ENCODE peak calls at places on chromosomes 16 and 17, in ten cellular contexts. K is endodermal cell; T is nephron progenitor cell; N is psoas muscle; Z is OCI-LY7; C is lung; W is CD8-positive, alpha-beta T cell; Y is astrocyte of the spinal cord; J is AG04450; I is spleen. B is an unnamed sample.

GRCh38 chr17:181213-182163 is at the start of gene DOC2B:
- DNase-seq in K (peak), T (peak), N (peak), Z (no peak), C (peak), W (no peak), Y (no peak), J (no peak), I (peak), B (no peak)

GRCh38 chr17:74805543-74805991 is 29.4 kb upstream of the NAT9 start:
- DNase-seq in K (no peak), T (no peak), N (no peak), Z (no peak), C (no peak), W (no peak), Y (no peak), J (no peak), I (no peak), B (no peak)

GRCh38 chr16:14378684-14379467 is 251.2 kb downstream of the PARN start:
- DNase-seq in K (no peak), T (no peak), N (peak), Z (no peak), C (no peak), W (no peak), Y (peak), J (no peak), I (no peak), B (no peak)

GRCh38 chr16:68257251-68257905 is 6.9 kb upstream of the SLC7A6 start:
- DNase-seq in K (no peak), T (no peak), N (peak), Z (peak), C (no peak), W (no peak), Y (no peak), J (no peak), I (no peak), B (no peak)

GRCh38 chr16:31461201-31461920 is 2.1 kb downstream of the ARMC5 start:
- DNase-seq in K (no peak), T (no peak), N (peak), Z (no peak), C (no peak), W (no peak), Y (no peak), J (no peak), I (peak), B (no peak)

GRCh38 chr16:30884760-30885159 is 9.1 kb downstream of the BCL7C start:
- DNase-seq in K (no peak), T (no peak), N (no peak), Z (no peak), C (no peak), W (no peak), Y (no peak), J (no peak), I (no peak), B (no peak)

GRCh38 chr17:76727745-76728456 is 1.3 kb downstream of the METTL23 start:
- DNase-seq in K (peak), T (peak), N (no peak), Z (peak), C (no peak), W (no peak), Y (no peak), J (no peak), I (no peak), B (no peak)

GRCh38 chr16:56202036-56202435 is 10.7 kb downstream of the GNAO1 start:
- DNase-seq in K (no peak), T (no peak), N (no peak), Z (no peak), C (no peak), W (no peak), Y (no peak), J (no peak), I (no peak), B (no peak)

GRCh38 chr16:28537076-28537475 is 1.7 kb downstream of the NUPR1 start:
- DNase-seq in K (no peak), T (no peak), N (no peak), Z (no peak), C (no peak), W (no peak), Y (no peak), J (no peak), I (no peak), B (no peak)

GRCh38 chr16:55943257-55943656 is 68.1 kb upstream of the CES5A start:
- DNase-seq in K (no peak), T (no peak), N (no peak), Z (no peak), C (no peak), W (no peak), Y (no peak), J (no peak), I (no peak), B (no peak)

GRCh38 chr16:47139561-47140185 is 4.1 kb downstream of the NETO2 start:
- DNase-seq in K (no peak), T (no peak), N (no peak), Z (no peak), C (no peak), W (no peak), Y (no peak), J (no peak), I (no peak), B (no peak)

GRCh38 chr16:67302076-67302475 is 22.7 kb downstream of the PLEKHG4 start:
- DNase-seq in K (peak), T (no peak), N (no peak), Z (no peak), C (no peak), W (no peak), Y (no peak), J (no peak), I (peak), B (no peak)

GRCh38 chr17:80891096-80892018 is 100.3 kb upstream of the CHMP6 start:
- DNase-seq in K (no peak), T (no peak), N (peak), Z (no peak), C (no peak), W (peak), Y (peak), J (peak), I (peak), B (peak)
- TF ChIP-seq CTCF in K (no peak), T (no peak), N (no peak), Z (peak), C (no peak), W (no peak), Y (no peak), J (no peak), I (peak), B (no peak)

GRCh38 chr17:39703913-39704312 is 4.0 kb downstream of the ERBB2 start:
- DNase-seq in K (no peak), T (no peak), N (no peak), Z (no peak), C (no peak), W (no peak), Y (no peak), J (no peak), I (no peak), B (no peak)

GRCh38 chr17:39705786-39706348 is 6.0 kb downstream of the ERBB2 start:
- DNase-seq in K (peak), T (no peak), N (no peak), Z (no peak), C (peak), W (no peak), Y (no peak), J (no peak), I (no peak), B (no peak)

GRCh38 chr17:39702901-39703893 is 3.3 kb downstream of the ERBB2 start:
- DNase-seq in K (no peak), T (no peak), N (no peak), Z (peak), C (no peak), W (no peak), Y (no peak), J (no peak), I (no peak), B (no peak)

GRCh38 chr17:39706383-39706782 is 6.5 kb downstream of the ERBB2 start:
- DNase-seq in K (no peak), T (no peak), N (no peak), Z (no peak), C (no peak), W (no peak), Y (no peak), J (no peak), I (no peak), B (no peak)

DNA sequence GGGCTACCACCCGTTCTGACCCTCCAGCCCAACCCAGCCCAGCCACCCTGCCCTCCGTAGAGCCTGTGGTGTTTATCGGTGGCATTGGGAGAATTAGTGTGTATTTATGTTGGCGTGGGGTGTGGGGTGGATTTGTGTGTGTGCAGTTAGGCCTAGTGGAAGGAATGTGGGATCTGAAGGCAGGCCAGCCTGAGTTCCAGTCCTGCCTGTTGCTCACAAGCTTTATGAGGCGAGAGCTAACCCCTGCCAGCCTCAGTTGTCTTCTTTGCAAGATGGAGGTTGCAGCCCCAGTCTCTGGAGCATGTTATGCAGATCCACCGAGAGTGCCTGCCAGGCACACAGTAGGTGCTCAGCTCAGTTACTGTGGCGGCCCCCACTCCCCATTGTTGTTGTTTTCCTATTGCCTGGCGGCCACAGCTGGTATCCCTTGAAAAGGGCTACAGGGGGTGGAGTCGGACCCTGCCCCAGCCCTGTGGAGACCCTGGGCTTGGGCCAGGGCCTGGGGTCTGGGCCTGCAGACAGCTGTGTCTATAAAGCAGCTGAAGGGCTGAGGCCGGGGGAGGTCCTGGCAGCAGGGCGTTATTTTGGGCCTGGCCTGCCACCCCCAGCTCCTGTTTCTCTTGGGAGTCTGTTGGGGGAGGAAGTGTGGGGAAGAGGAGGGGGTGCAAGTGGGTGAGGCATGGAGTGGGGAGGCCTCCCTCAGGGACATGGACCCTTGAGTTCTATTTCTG is 5.1 kb downstream of the ERBB2 start:
- DNase-seq in K (peak), T (no peak), N (no peak), Z (no peak), C (no peak), W (no peak), Y (peak), J (no peak), I (no peak), B (no peak)
- TF ChIP-seq CTCF in K (peak), T (no peak), N (peak), Z (no peak), C (no peak), W (no peak), Y (peak), J (peak), I (no peak), B (peak)

DNA sequence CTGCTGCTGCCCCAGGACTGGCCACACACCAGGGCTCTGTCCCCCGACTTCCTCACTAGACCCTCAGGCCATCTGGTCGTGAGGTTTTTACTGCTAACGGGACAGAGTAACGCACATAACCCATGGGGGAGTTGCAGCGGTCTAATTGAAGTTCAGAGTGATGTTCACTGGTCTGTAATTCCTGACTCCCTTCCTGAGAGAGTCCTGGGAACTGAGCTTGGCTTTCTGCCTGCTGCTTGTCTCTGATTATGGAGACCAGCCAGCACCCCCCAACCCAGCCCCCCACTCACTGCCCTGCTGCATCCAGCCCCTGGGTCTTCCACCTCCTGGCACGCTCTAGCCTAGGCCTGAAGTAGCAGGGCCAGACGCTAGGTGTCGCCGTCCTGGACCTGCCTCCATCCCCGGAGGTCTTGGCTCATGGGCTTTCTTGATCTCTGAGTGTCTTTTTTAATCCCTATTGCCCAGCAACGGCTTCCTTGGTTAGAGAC is 192.9 kb downstream of the CCDC182 start:
- DNase-seq in K (peak), T (peak), N (peak), Z (peak), C (no peak), W (no peak), Y (peak), J (no peak), I (peak), B (no peak)
- TF ChIP-seq CTCF in K (peak), T (peak), N (peak), Z (peak), C (no peak), W (no peak), Y (peak), J (peak), I (peak), B (peak)

DNA sequence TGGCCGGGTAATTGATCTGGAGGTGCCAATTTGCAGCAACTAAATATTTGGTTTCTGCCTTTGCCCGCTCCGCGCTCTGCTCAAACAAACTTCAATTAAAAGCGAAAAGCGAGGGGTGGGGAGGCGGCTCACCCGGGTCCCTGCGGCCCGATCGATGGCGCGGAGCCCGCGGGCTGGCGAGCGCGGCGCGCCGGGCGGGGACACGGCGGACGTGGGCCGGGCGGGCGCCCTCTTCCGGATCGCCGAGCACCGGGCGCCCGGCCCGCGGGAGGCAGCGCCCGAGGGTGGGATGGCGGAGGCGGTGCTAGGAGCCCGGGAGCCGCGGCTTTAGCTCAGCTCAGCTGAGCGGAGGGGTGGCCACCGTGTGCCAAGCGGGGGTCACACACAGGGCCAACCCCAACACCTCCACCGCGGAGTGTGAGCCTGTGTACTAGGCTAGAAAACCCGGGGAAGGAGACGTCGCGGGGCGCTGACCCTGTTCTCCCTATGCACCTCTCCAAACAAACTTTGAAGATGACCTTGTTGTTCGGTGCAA is 32.2 kb downstream of the DCAKD start:
- DNase-seq in K (peak), T (peak), N (peak), Z (peak), C (no peak), W (peak), Y (no peak), J (no peak), I (peak), B (no peak)
- TF ChIP-seq CTCF in K (peak), T (no peak), N (peak), Z (peak), C (peak), W (no peak), Y (peak), J (peak), I (peak), B (peak)

GRCh38 chr16:21656795-21657768 is 4.7 kb upstream of the IGSF6 start:
- DNase-seq in K (peak), T (peak), N (no peak), Z (peak), C (no peak), W (no peak), Y (peak), J (no peak), I (no peak), B (no peak)
- TF ChIP-seq CTCF in K (peak), T (peak), N (peak), Z (peak), C (peak), W (peak), Y (peak), J (peak), I (peak), B (peak)

DNA sequence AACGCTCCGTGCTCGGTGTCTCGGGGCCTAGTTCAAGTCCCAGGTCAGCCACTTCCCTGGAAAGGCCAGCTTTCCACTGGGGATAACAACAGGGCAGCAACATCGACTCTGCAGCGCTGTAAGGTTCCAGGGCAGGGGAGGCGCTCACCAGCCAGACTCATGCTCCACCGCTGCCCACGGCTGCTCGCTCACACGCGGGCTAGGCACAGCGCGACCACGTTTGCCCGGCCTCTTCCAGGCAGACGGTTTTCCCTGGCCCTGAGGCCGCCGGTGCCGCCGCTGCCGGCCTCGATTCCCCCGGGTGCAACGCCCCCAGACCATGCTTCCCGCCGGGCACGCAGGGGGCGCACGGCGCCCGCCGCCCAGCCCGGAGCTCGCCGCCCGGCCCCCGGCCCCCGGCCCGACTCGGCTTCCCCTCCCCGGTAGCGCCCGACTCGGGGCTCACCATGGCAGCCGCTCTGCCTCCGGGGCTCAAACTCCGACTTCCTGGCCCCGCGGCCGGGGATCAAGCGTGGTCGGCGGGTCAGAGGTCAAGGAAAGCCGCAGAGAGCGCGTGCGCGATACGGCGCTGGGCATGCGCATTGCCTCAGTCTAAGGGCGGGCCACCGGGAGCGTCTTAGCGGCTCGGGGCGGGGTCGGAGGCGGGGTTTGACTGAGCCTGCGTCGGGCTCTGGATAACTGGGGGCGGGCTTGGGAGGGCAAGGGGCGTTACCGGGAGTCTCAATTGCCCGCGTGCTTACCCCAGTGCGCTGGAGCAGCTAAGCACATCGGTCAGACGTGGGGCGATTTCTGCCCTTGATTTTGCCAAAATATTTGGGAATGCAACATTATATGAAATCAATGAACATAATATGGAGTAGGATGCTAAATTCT is at the start of gene PAM16:
- DNase-seq in K (peak), T (peak), N (peak), Z (peak), C (peak), W (peak), Y (peak), J (peak), I (peak), B (peak)
- TF ChIP-seq CTCF in K (no peak), T (no peak), N (peak), Z (peak), C (no peak), W (no peak), Y (no peak), J (peak), I (no peak), B (no peak)

DNA sequence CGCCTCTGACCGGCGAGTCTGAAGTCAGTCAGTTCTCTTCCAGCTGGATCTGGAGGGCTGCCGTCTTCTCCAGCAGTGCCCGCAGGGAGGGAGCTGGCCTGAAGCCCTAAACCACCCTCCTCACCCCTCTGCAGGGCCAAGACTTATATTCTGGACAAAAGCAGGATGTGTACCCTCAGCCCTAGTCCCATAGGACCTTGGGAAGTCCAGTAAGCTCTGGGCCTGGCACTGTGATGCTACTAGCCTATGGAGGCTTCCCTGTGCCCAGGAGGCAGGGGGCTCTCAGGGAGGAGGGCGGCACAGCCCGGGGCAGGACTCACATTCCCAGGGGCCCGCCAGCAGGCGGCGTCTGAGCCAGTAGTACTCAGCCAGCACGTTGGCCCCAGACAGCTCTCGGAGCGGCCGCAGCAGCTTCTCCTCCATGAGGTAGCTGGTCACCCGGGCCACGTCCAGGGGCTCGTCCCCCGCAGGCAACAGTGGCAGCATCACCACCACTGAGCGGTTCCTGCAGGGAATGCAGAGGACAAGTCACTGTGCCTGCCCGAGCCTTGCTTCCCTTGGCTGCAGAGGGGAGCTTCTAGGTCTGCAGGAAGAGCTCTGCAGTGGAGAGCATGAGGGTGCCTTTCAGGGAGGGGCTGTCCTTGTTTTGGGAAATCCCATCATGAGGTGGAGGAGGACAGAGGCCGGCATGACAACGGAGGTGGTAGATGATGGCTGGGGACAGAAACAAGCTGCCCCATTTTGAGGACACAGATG is 41.7 kb downstream of the RMI2 start:
- DNase-seq in K (peak), T (peak), N (peak), Z (peak), C (no peak), W (no peak), Y (peak), J (no peak), I (peak), B (no peak)
- TF ChIP-seq CTCF in K (peak), T (peak), N (peak), Z (peak), C (no peak), W (no peak), Y (peak), J (peak), I (peak), B (peak)

DNA sequence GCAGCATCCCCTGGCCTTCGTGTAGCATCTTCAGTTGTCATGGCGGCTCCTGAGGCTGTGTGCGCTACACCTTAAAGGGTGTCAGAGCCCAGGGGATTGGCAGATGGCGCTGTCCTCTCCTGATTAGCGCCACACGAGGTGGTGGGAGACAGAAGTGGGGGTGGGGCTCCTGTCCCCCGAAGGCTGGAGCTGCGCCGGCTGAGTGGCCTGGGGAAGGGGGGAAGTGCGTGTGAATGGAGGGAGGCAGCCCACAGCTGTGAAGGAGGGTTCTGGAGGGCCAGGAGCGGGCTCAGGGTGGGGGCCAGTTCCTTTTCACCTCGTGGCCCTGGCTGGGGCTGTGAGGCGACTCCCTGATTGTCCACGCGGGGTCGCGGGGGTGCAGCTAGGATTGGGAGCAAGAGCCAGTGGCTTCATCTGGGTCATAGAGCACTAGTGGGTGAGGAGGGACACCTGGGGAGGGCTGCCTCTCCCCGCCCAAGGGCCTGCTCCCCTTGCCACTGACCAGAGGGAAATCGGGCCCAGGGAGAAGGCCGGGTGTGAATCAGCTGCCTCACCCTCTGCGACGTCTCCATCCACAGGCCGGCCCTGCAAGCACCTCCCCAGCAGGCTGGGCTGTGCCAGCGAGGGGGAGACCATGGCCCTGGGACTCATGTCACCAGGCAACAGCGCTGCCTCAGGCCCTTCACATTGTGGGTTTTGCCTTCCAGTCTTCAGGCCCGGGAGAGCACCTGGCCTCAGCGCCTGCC is 14.1 kb downstream of the BAHCC1 start:
- DNase-seq in K (peak), T (no peak), N (no peak), Z (peak), C (no peak), W (no peak), Y (no peak), J (no peak), I (no peak), B (no peak)
- TF ChIP-seq CTCF in K (peak), T (no peak), N (no peak), Z (peak), C (no peak), W (no peak), Y (no peak), J (no peak), I (no peak), B (no peak)

B was measured in AG04449.